ENCODE peak calls at places on chromosome 19, in ten cellular contexts. F is GM13976; M is endodermal cell; Q is AG09319; A is A549; Z is fibroblast of mammary gland; U is stomach; C is CD4-positive, alpha-beta T cell; O is tibial nerve; S is CD8-positive, alpha-beta T cell. Y is an unnamed sample.

GRCh38 chr19:34366670-34367423 is 1.9 kb downstream of the GPI start:
- DNase-seq in M (no peak), U (no peak), S (no peak), Q (peak; percentile 60), O (no peak), C (no peak), Z (peak; percentile 52), F (no peak), A (no peak), Y (no peak)

GRCh38 chr19:45097776-45098520 is 5.0 kb downstream of the PPP1R37 start:
- DNase-seq in U (peak; percentile 51), Q (peak; percentile 65), S (no peak), F (no peak), A (peak; percentile 83), M (peak; percentile 72), O (no peak), C (no peak), Z (peak; percentile 98), Y (no peak)

GRCh38 chr19:12749938-12750521 is 1.6 kb upstream of the BEST2 start:
- DNase-seq in U (no peak), Q (no peak), M (no peak), O (no peak), C (no peak), Z (peak; percentile 30), S (no peak), F (no peak), A (no peak), Y (no peak)

GRCh38 chr19:16417660-16418596 is 53.8 kb downstream of the EPS15L1 start:
- DNase-seq in C (peak; percentile 67), Z (peak; percentile 47), O (peak; percentile 72), A (peak; percentile 48), F (peak; percentile 91), S (peak; percentile 54), U (peak; percentile 75), Q (no peak), M (peak; percentile 94), Y (peak; percentile 48)

GRCh38 chr19:30334841-30335240 is 37.3 kb upstream of the ZNF536 start:
- DNase-seq in M (peak; percentile 32), F (no peak), Q (no peak), C (no peak), Z (no peak), A (no peak), U (peak; percentile 8), S (no peak), O (no peak), Y (no peak)

GRCh38 chr19:10010247-10010691 is at the start of gene COL5A3:
- DNase-seq in A (peak; percentile 11), F (no peak), M (peak; percentile 69), Q (no peak), Z (peak; percentile 84), O (peak; percentile 43), C (no peak), S (no peak), U (peak; percentile 27), Y (no peak)

GRCh38 chr19:12648088-12648487 is 18.5 kb downstream of the MAN2B1 start:
- DNase-seq in F (peak; percentile 28), Z (no peak), O (no peak), C (no peak), S (no peak), M (peak; percentile 71), U (no peak), A (no peak), Q (no peak), Y (no peak)

GRCh38 chr19:16026131-16026530 is 50.2 kb upstream of the TPM4 start:
- DNase-seq in C (no peak), F (no peak), Q (no peak), O (no peak), A (no peak), S (no peak), Z (no peak), M (no peak), U (no peak), Y (no peak)

GRCh38 chr19:52945652-52946321 is 16.9 kb downstream of the ZNF816 start:
- DNase-seq in A (no peak), Z (no peak), Q (no peak), S (no peak), F (no peak), C (no peak), O (no peak), M (peak; percentile 59), U (peak; percentile 23), Y (no peak)

GRCh38 chr19:16470911-16471811 is 609 bp downstream of the EPS15L1 start:
- DNase-seq in M (peak; percentile 64), Q (no peak), O (no peak), Z (peak; percentile 79), C (peak; percentile 5), U (no peak), F (peak; percentile 61), A (no peak), S (no peak), Y (no peak)

GRCh38 chr19:4730740-4731171 is 7.1 kb upstream of the DPP9 start:
- DNase-seq in Q (no peak), M (peak; percentile 88), S (peak; percentile 44), A (no peak), Z (no peak), U (no peak), C (peak; percentile 63), O (no peak), F (peak; percentile 70), Y (no peak)

DNA sequence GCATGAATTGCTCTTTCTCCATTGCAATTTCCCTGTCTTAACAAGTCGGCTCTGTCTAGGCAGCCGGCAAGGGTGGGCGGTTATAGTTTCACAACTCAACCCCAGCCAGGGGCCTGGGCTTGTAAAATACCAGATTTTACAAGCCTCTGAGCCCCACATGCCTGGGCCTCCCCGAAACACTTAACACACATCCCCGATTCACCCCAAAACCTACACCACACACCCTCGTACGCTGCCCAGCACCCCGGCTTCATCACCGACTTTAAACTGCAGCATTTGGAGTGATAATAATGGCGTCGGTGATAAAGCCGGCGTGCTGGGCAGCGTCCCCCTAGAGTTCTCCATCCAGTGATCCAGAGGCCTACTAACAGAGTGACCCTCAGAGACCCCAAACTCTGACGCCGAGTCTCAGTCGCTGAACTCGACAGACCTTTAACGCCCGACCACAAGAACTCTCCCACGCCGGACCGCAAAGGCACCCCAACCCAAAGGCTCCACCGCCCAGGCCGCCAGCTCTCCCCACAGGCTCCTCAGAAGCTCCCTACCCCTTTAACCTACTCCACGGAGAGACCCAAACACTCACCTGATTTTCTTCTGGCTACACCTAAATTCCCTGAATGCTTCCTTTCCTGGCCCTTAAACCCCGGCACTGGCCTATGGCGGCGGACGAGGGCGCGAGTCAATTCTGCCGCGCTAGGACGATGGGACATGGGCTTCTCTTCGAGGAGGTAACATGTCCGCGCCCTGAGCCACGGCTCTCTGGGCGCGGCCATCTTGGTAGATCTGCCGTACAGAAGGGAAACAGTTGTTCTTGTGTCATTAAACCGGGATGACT is at the start of gene ZNF649:
- DNase-seq in O (peak; percentile 60), Z (peak; percentile 83), C (peak; percentile 74), A (peak; percentile 70), F (peak; percentile 86), U (peak; percentile 81), M (peak; percentile 95), Q (peak; percentile 57), S (peak; percentile 56), Y (peak; percentile 76)
- TF ChIP-seq CTCF in O (no peak), Z (no peak), C (no peak), A (no peak), F (peak; percentile 2), U (no peak), M (no peak), Q (peak; percentile 12), S (no peak), Y (no peak)

DNA sequence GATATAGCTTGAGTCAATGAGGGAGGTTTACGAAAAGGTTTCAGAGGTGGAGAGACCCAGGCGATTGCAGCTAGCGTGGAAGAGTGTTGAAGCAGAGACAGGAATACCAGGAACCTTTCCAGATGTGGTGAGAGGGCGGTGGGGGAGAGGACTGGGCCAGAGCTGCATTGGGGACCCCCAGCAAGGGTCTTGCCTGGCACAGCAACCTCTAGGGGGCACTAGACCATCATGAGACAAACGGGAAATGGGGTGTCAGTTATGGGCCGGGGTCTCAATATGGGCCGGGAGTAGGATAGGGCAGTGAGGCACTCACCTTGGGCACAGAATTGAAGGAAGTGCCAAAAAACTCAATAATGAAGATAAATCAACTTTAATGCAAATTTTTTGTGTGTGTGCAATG is 2.1 kb upstream of the LRP3 start:
- DNase-seq in O (no peak), C (no peak), F (peak; percentile 24), S (no peak), M (peak; percentile 71), U (no peak), Q (no peak), Z (no peak), A (no peak), Y (no peak)
- TF ChIP-seq CTCF in O (no peak), C (no peak), F (no peak), S (no peak), M (peak; percentile 70), U (no peak), Q (peak; percentile 6), Z (peak; percentile 26), A (peak; percentile 30), Y (peak; percentile 12)

DNA sequence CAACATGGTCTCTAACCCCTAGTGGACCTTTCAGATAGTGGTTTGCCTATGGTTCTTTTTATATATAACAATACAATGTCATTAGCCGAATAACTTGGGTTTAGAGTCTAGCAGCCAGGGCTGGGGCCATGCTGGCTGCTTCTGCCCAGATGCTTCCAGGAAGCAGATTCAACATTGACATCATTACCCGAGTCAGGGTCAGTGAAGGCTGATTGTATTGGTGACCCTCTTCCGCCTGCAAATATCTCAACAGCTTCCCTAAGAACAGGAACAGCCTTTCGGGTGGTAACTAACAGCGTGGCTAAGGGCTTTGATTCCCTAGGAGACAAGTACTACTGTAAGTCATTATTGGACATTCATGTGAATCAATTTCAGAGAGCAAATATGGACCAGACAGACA is 476.4 kb downstream of the UQCRFS1 start:
- DNase-seq in A (no peak), O (no peak), F (no peak), Z (no peak), M (no peak), Q (no peak), S (no peak), U (no peak), C (no peak), Y (no peak)
- TF ChIP-seq CTCF in A (no peak), O (no peak), F (no peak), Z (no peak), M (no peak), Q (no peak), S (no peak), U (no peak), C (no peak), Y (no peak)

GRCh38 chr19:21256722-21257121 is 72.5 kb downstream of the ZNF708 start:
- DNase-seq in Z (peak; percentile 12), O (no peak), M (peak; percentile 50), C (no peak), U (no peak), F (no peak), A (peak; percentile 68), Q (no peak), S (no peak), Y (no peak)
- TF ChIP-seq CTCF in Z (peak; percentile 8), O (no peak), M (peak; percentile 68), C (no peak), U (no peak), F (peak; percentile 14), A (peak; percentile 64), Q (no peak), S (no peak), Y (no peak)

Y was measured in CD14-positive monocyte.